ENCODE peak calls at places on chromosome 11, in five cellular contexts. Q, J, X, I and U are unnamed samples.

GRCh38 chr11:110896358-110896757 is 184.1 kb upstream of the ARHGAP20 start:
- DNase-seq in Q (no peak), J (no peak), X (peak), I (no peak), U (no peak)

GRCh38 chr11:12889243-12889642 is 119.9 kb upstream of the RASSF10 start:
- DNase-seq in Q (peak), J (no peak), X (peak), I (no peak), U (no peak)

GRCh38 chr11:3073029-3073435 is 15.8 kb upstream of the CARS1 start:
- DNase-seq in Q (no peak), J (no peak), X (peak), I (no peak), U (no peak)

GRCh38 chr11:3000032-3000961 is 8.2 kb upstream of the NAP1L4 start:
- DNase-seq in Q (peak), J (no peak), X (no peak), I (peak), U (no peak)

GRCh38 chr11:73814812-73815211 is 27.1 kb downstream of the MRPL48 start:
- DNase-seq in Q (no peak), J (no peak), X (no peak), I (no peak), U (no peak)

GRCh38 chr11:76119032-76119431 is 87.3 kb downstream of the WNT11 start:
- DNase-seq in Q (no peak), J (no peak), X (no peak), I (no peak), U (no peak)

GRCh38 chr11:133825666-133826065 is 19.6 kb downstream of the SPATA19 start:
- DNase-seq in Q (peak), J (no peak), X (no peak), I (no peak), U (no peak)

GRCh38 chr11:59222464-59223065 is 9.8 kb upstream of the MPEG1 start:
- DNase-seq in Q (no peak), J (no peak), X (no peak), I (no peak), U (no peak)

GRCh38 chr11:11849127-11849746 is 7.5 kb downstream of the USP47 start:
- DNase-seq in Q (no peak), J (peak), X (no peak), I (peak), U (peak)

DNA sequence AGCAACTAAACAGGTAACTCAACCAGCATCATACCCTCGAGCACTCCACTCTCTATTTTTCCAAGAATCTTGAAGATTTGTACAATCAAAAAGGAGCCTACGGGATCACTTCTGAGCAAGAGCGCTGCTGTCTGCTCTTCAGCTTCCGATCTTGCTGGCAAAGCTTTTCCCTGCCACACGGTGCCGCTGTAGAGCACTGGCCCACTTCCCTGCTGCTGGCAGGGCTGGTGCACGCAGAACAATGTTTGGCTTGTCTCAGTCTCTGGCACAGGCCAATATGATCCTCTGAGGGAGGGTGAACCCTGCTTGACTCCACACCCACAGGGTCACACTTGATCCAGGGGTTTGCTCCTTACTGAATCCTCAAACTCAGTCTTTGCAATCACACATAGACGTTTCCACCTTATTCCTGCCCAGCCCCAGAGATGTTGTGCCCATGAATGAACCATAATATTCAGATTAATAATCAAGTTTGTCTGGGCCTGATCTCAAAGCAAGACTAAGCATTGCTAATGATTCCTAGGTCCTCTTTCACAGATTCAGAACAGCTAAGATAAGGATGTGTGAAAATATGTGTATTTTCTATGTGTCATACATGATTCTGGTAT is 536.6 kb downstream of the SOX6 start:
- DNase-seq in Q (no peak), J (peak), X (no peak), I (peak), U (no peak)
- TF ChIP-seq CTCF in Q (peak), J (peak), X (peak), I (peak), U (no peak)

GRCh38 chr11:85590848-85591483 is 36.2 kb downstream of the DLG2 start:
- DNase-seq in Q (no peak), J (no peak), X (peak), I (no peak), U (no peak)
- TF ChIP-seq CTCF in Q (no peak), J (no peak), X (peak), I (no peak), U (no peak)

GRCh38 chr11:44994753-44995152 is 44.1 kb upstream of the TP53I11 start:
- DNase-seq in Q (no peak), J (no peak), X (no peak), I (no peak), U (no peak)
- TF ChIP-seq CTCF in Q (no peak), J (no peak), X (no peak), I (no peak), U (no peak)

GRCh38 chr11:68021167-68021787 is 9.2 kb upstream of the NDUFS8 start:
- DNase-seq in Q (no peak), J (peak), X (no peak), I (peak), U (no peak)
- TF ChIP-seq CTCF in Q (no peak), J (no peak), X (no peak), I (peak), U (no peak)

DNA sequence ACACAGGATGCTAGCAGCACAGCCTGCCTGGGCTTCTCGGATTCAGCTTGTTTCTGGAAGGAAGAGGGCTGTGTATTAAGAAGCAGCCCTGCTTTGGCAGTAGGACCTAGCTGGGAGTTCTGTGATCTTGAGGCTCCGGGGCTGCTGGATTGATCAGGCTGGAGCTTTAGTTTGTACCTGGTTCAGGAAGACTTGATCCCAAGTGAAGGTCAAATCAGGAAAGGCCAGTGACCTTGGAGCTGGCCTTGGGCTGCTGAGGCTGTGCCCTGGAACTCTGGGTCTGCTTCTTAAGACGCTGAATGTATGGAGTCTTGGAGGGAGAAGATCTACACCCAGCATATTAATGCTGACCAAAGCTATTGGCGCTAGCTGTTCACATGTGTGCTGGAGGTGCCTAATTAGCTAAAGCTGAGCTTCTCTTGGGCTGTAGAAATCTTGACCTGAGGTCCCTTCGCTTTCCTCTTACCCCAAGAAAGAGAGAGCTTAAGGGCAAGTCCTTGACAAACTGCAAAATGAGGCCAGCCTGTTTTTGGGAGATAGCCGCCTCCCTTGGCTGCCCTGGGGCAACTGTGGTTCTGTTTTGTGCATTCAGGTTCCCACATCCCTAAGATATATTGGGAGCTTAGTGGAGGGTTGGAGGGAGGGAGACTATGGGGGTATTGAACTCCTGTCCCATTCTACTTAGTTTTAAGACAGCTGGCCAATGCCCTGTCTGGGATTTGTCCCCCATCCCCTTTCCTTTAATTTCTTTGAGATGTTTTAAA is 135.9 kb downstream of the DBX1 start:
- DNase-seq in Q (no peak), J (no peak), X (no peak), I (no peak), U (no peak)
- TF ChIP-seq CTCF in Q (no peak), J (no peak), X (no peak), I (no peak), U (no peak)

DNA sequence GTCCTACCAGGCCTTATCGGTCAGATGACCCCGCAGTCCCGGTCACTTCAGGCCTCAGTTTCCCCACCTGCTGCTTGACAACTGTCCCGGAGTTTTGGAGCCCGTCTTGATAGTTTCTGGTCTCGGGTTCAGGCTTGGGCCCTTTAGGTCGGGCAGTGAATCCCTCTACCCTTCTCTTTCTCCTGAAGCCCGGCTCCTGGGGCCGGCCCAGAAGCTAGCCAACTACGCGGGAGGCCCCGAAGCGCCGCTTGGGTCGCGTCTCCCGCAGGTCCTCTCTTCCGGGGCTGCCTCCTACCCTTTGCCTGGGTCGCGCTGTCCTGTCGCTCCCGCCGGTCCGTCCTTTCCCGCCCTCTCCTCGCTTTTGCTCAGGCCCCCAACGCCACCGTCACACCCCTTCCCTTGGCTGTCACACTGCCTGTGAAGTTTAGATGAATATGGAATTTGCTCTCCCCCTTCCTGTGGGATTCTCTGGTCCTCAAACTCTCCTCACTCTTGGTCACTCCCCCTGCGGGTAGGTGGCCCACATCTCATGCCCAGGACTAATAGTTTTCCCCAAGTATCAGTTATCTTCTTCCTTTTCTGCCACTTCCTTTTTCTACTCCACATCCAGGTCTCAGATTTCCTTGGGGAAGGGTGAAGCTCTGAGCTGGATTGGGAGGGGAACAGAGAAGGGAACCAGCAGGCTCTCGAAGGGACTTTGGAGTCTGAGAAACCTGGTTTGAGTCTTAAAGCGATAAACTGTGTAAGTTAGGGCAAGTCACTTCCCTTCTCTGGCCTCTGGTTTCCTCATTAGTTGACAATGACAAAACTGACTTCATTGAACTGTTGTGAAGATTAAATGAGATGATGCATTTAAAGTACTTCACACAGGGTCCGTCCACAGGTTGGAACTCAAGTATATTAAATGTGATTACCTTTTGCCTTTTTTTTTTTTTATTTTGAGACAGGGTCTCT is 791 bp downstream of the RAB1B start:
- DNase-seq in Q (no peak), J (no peak), X (no peak), I (no peak), U (no peak)
- TF ChIP-seq CTCF in Q (no peak), J (no peak), X (peak), I (no peak), U (no peak)

DNA sequence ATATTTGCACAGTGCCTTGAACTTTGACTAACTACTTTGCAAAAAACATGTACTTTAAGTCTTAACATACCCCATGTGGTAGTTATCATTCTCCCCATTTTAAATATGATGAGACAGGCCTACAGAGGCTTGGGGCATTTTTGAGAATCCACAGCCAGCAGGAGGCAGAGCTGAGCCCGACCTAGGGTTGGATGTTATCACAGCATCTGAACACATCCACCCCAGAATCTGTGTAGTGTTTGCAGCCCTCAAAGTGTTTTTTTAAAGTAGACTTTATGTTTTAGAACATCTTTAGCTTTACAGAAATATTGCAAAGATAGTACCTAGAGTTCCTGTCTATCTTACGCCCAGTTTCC is 17.6 kb downstream of the OTOG start:
- DNase-seq in Q (no peak), J (no peak), X (no peak), I (no peak), U (no peak)
- TF ChIP-seq CTCF in Q (no peak), J (no peak), X (no peak), I (no peak), U (no peak)

DNA sequence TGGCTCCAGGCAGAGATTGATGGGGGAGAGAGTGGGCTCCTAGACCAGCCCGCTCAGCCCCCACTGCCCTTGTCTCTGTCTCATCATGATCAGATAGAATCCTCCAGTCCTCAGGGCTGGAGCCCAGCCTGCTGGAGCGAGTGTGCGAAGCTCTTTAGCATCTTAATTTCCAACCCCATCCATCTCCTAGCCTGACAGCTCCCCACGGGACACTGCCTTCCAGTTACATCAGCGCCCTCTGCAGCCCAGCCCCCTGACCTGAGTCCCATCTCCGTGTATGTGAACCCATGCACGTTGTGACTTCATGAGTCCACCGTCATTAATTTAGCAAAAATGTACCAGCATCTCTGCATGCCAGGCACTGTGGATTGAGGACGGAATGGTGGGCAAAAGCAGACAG is 2.1 kb downstream of the P2RX3 start:
- DNase-seq in Q (no peak), J (no peak), X (no peak), I (no peak), U (no peak)
- TF ChIP-seq CTCF in Q (no peak), J (no peak), X (peak), I (no peak), U (no peak)